ENCODE peak calls at places on chromosomes 2 and 18, in six cellular contexts. F is neuronal stem cell, S is IMR-90, D is H1, Y is H9, M is mesendoderm. C is an unnamed sample.

GRCh38 chr2:109594246-109594900 is 19.4 kb downstream of the SEPTIN10 start:
- DNase-seq in F (no peak), S (peak), D (no peak), Y (no peak), M (no peak), C (peak)

GRCh38 chr2:58341047-58341446 is 99.9 kb upstream of the FANCL start:
- DNase-seq in F (no peak), S (no peak), D (peak), Y (peak), M (peak), C (no peak)

GRCh38 chr2:206260427-206261012 is 13.9 kb upstream of the ZDBF2 start:
- DNase-seq in F (no peak), S (peak), D (no peak), Y (no peak), M (no peak), C (peak)

GRCh38 chr2:80896576-80896975 is 592.0 kb upstream of the LRRTM1 start:
- DNase-seq in F (no peak), S (no peak), D (no peak), Y (peak), M (peak), C (no peak)

GRCh38 chr2:19607400-19607799 is 249.0 kb upstream of the OSR1 start:
- DNase-seq in F (no peak), S (peak), D (no peak), Y (no peak), M (no peak), C (no peak)

GRCh38 chr2:239042551-239043320 is 194.9 kb downstream of the TWIST2 start:
- DNase-seq in F (no peak), S (no peak), D (no peak), Y (no peak), M (no peak), C (no peak)

GRCh38 chr2:25955869-25956535 is 26.3 kb downstream of the KIF3C start:
- DNase-seq in F (no peak), S (no peak), D (no peak), Y (no peak), M (no peak), C (no peak)

GRCh38 chr2:152395132-152396024 is 60.4 kb downstream of the FMNL2 start:
- DNase-seq in F (no peak), S (peak), D (no peak), Y (no peak), M (no peak), C (peak)

GRCh38 chr2:210363876-210364275 is 48.9 kb upstream of the MYL1 start:
- DNase-seq in F (no peak), S (no peak), D (no peak), Y (no peak), M (peak), C (no peak)

GRCh38 chr2:112187805-112188596 is 49.8 kb downstream of the FBLN7 start:
- DNase-seq in F (no peak), S (no peak), D (peak), Y (no peak), M (peak), C (no peak)

GRCh38 chr2:142100139-142100873 is 30.5 kb downstream of the LRP1B start:
- DNase-seq in F (no peak), S (no peak), D (no peak), Y (no peak), M (no peak), C (no peak)

GRCh38 chr2:7703048-7703447 is 785.8 kb downstream of the RNF144A start:
- DNase-seq in F (no peak), S (no peak), D (no peak), Y (peak), M (peak), C (no peak)

GRCh38 chr18:46071894-46072867 is at the start of gene PSTPIP2:
- DNase-seq in F (peak), S (peak), D (peak), Y (peak), M (peak), C (peak)

GRCh38 chr2:61178603-61179545 is 16.9 kb downstream of the C2orf74 start:
- DNase-seq in F (no peak), S (peak), D (peak), Y (no peak), M (no peak), C (peak)

GRCh38 chr18:56373601-56374000 is 264.8 kb downstream of the TXNL1 start:
- DNase-seq in F (no peak), S (no peak), D (no peak), Y (no peak), M (no peak), C (no peak)

DNA sequence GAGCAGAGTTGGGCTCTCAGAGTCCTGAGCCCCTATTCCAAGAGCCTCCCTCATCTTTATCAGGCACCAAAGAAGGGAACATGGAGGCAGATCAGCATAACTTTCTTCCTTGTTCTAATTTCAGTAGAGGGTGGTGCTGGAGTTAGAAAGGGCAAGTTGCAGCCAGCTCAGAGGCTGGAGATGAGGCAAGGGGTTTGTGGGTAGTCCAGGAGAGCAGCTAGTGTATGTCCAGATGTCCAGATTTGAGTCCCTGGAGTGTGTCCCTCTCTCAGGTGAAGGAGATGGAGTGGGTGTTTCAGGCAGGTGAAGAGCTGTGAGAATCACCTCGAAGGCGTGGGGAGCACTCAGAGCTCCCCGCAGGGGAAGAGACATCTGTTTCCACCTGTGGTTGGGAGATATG is 478 bp upstream of the PRKAG3 start:
- DNase-seq in F (no peak), S (no peak), D (no peak), Y (no peak), M (no peak), C (no peak)
- H2BK15ac ChIP-seq in F (no peak), S (no peak), D (no peak), Y (no peak), M (no peak), C (no peak)

DNA sequence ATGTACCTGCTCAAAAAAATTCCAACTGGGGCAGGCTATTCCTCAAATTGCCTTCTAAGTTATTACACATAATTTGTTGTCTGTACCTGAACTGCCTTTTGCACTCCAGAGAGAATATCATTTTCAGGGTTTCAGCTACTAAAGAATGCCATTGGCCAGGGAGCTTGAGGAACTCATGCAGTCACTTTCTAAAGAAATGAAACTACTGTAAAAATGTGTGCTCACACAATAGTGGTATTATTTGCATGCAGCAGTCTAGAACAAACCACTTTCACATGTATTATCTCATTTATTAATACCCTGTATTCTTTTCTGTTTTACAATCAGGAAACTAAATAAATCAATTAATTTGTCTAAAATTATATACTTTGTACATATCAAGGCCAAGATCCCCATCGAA is 152.1 kb downstream of the PID1 start:
- DNase-seq in F (no peak), S (no peak), D (no peak), Y (no peak), M (no peak), C (no peak)
- H2BK15ac ChIP-seq in F (no peak), S (no peak), D (no peak), Y (no peak), M (no peak), C (no peak)

GRCh38 chr2:200159829-200160781 is 146.4 kb upstream of the SPATS2L start:
- DNase-seq in F (no peak), S (peak), D (no peak), Y (no peak), M (peak), C (peak)
- H2BK15ac ChIP-seq in F (no peak), S (no peak), D (no peak), Y (no peak), M (peak), C (no peak)

GRCh38 chr2:73079636-73080035 is 8.1 kb upstream of the SFXN5 start:
- DNase-seq in F (no peak), S (no peak), D (no peak), Y (no peak), M (no peak), C (no peak)
- H2BK15ac ChIP-seq in F (no peak), S (no peak), D (no peak), Y (no peak), M (no peak), C (no peak)